ENCODE peak calls at places on chromosomes 1 and 21, in four cellular contexts. P is nephron progenitor cell, D is glutamatergic neuron, Z is OCI-LY7. U is an unnamed sample.

GRCh38 chr1:172322219-172323061 is 98.0 kb upstream of the C1orf105 start:
- DNase-seq in P (peak), D (no peak), Z (no peak), U (no peak)

GRCh38 chr1:81228926-81229325 is 571.8 kb upstream of the ADGRL2 start:
- DNase-seq in P (no peak), D (no peak), Z (no peak), U (no peak)

GRCh38 chr1:171221665-171222591 is 26.4 kb upstream of the FMO1 start:
- DNase-seq in P (peak), D (no peak), Z (no peak), U (no peak)

GRCh38 chr1:156430305-156430704 is 61.3 kb downstream of the RHBG start:
- DNase-seq in P (no peak), D (no peak), Z (no peak), U (no peak)

GRCh38 chr1:84719477-84720274 is 29.4 kb upstream of the SSX2IP start:
- DNase-seq in P (no peak), D (no peak), Z (no peak), U (no peak)

GRCh38 chr1:35448344-35448801 is 108.8 kb downstream of the KIAA0319L start:
- DNase-seq in P (no peak), D (no peak), Z (no peak), U (no peak)

GRCh38 chr1:84541679-84542078 is 32.6 kb downstream of the CTBS start:
- DNase-seq in P (no peak), D (no peak), Z (peak), U (no peak)

GRCh38 chr1:15020943-15021745 is 132.4 kb upstream of the TMEM51 start:
- DNase-seq in P (no peak), D (no peak), Z (no peak), U (no peak)

GRCh38 chr1:56709269-56709880 is 64.3 kb downstream of the PRKAA2 start:
- DNase-seq in P (peak), D (no peak), Z (peak), U (peak)

GRCh38 chr1:59477286-59477685 is 180.4 kb downstream of the FGGY start:
- DNase-seq in P (no peak), D (no peak), Z (no peak), U (no peak)

GRCh38 chr1:55195523-55196233 is 19.5 kb downstream of the USP24 start:
- DNase-seq in P (no peak), D (no peak), Z (no peak), U (no peak)

GRCh38 chr1:203546274-203546673 is 52.3 kb downstream of the OPTC start:
- DNase-seq in P (no peak), D (no peak), Z (no peak), U (no peak)

GRCh38 chr1:9809122-9809521 is 14.6 kb downstream of the CLSTN1 start:
- DNase-seq in P (peak), D (peak), Z (peak), U (no peak)

GRCh38 chr1:71521655-71522264 is 440.9 kb upstream of the ZRANB2 start:
- DNase-seq in P (peak), D (peak), Z (peak), U (peak)

GRCh38 chr1:69271569-69271968 is 296.2 kb upstream of the LRRC7 start:
- DNase-seq in P (no peak), D (no peak), Z (no peak), U (no peak)

GRCh38 chr1:205313681-205314308 is 7.8 kb downstream of the NUAK2 start:
- DNase-seq in P (peak), D (peak), Z (peak), U (peak)

GRCh38 chr1:47894718-47895393 is 102.3 kb downstream of the TRABD2B start:
- DNase-seq in P (peak), D (no peak), Z (no peak), U (no peak)

GRCh38 chr1:221987860-221988520 is 246.1 kb upstream of the DUSP10 start:
- DNase-seq in P (no peak), D (no peak), Z (no peak), U (no peak)

GRCh38 chr1:98046031-98046641 is 125.3 kb upstream of the DPYD start:
- DNase-seq in P (peak), D (peak), Z (no peak), U (peak)

GRCh38 chr1:224846119-224846907 is 83.2 kb upstream of the DNAH14 start:
- DNase-seq in P (no peak), D (no peak), Z (no peak), U (no peak)

GRCh38 chr21:41827951-41828883 is 50.9 kb downstream of the PRDM15 start:
- DNase-seq in P (no peak), D (no peak), Z (peak), U (no peak)

GRCh38 chr1:213264534-213264933 is 213.5 kb downstream of the RPS6KC1 start:
- DNase-seq in P (no peak), D (no peak), Z (no peak), U (no peak)

GRCh38 chr21:45874716-45875415 is 106.7 kb upstream of the COL6A1 start:
- DNase-seq in P (no peak), D (no peak), Z (no peak), U (no peak)

GRCh38 chr1:116738673-116739370 is 15.4 kb upstream of the CD2 start:
- DNase-seq in P (no peak), D (no peak), Z (peak), U (peak)

GRCh38 chr1:17289756-17290155 is 18.2 kb upstream of the PADI4 start:
- DNase-seq in P (no peak), D (no peak), Z (no peak), U (no peak)

GRCh38 chr1:221874285-221875003 is 132.6 kb upstream of the DUSP10 start:
- DNase-seq in P (no peak), D (no peak), Z (no peak), U (no peak)

GRCh38 chr1:90605070-90605469 is 112.0 kb downstream of the BARHL2 start:
- DNase-seq in P (no peak), D (no peak), Z (no peak), U (no peak)

GRCh38 chr1:181816608-181817007 is 244.9 kb downstream of the ZNF648 start:
- DNase-seq in P (no peak), D (no peak), Z (no peak), U (no peak)

DNA sequence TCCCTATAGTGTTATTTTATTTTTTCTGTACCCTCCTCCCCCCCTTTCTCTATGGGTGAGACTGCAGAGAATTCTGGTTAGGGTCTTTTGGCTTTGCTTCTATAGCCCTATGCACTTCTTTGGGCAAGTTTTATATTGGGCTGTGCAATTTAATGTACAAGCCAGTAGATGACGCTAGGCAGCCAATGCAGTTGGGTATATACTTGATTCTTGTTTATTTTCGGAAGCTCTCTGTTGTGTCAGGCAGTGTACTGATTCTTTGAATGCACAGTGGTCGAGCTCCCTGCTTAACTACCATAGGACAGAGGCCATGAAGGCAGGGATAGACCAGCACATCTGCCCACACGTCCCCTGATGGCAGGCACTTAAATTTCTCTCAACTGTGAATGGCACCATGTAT is 34.1 kb upstream of the GPR52 start:
- DNase-seq in P (no peak), D (no peak), Z (no peak), U (no peak)
- TF ChIP-seq CTCF in P (peak), D (no peak), Z (peak), U (peak)

GRCh38 chr1:202235003-202235660 is 41.5 kb downstream of the LGR6 start:
- DNase-seq in P (no peak), D (no peak), Z (no peak), U (no peak)

GRCh38 chr1:202234331-202235002 is 40.9 kb downstream of the LGR6 start:
- DNase-seq in P (no peak), D (no peak), Z (no peak), U (no peak)

GRCh38 chr1:202235856-202236837 is 42.5 kb downstream of the LGR6 start:
- DNase-seq in P (peak), D (peak), Z (peak), U (peak)

GRCh38 chr1:202233171-202233570 is 39.6 kb downstream of the LGR6 start:
- DNase-seq in P (no peak), D (no peak), Z (no peak), U (no peak)

GRCh38 chr1:202233824-202234223 is 40.2 kb downstream of the LGR6 start:
- DNase-seq in P (no peak), D (no peak), Z (no peak), U (no peak)
- TF ChIP-seq CTCF in P (no peak), D (no peak), Z (no peak), U (no peak)

GRCh38 chr1:83130886-83131691 is 867.8 kb downstream of the TTLL7 start:
- DNase-seq in P (no peak), D (no peak), Z (no peak), U (no peak)

GRCh38 chr1:83129107-83129506 is 869.8 kb downstream of the TTLL7 start:
- DNase-seq in P (no peak), D (no peak), Z (no peak), U (no peak)

GRCh38 chr1:83131692-83131955 is 867.3 kb downstream of the TTLL7 start:
- DNase-seq in P (no peak), D (no peak), Z (no peak), U (no peak)
- TF ChIP-seq CTCF in P (no peak), D (no peak), Z (no peak), U (no peak)

DNA sequence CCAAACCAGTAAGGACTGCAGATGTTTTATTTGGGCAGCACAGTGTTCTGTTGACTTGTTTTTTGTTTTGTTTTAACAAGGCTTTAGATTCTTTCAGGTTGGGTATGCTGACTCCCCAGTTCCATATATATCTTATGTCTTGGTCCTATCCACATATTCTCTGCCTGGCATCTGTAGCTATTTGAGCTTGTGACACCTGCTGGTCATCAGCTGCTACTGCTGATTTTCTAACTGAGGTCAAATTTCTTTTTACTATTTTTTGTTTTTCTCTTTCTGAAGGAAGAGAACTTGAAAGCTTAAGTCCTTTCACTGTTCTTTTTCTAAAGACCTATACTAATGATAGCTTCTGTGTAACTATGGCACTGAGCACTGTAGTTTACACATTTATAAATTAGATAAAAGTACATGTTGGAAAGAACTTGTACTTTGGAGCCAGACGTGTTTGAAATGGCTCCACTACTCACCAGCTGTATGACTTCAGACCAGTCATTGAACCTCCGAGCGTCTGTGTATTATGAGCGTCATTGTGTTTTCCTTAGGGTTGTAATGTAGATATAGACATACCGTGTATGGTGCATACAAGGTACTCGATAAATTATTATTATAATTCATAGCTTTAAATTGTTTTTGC is 109.4 kb downstream of the NRDC start:
- DNase-seq in P (peak), D (no peak), Z (peak), U (peak)
- TF ChIP-seq CTCF in P (peak), D (peak), Z (peak), U (peak)

GRCh38 chr1:111184648-111185047 is 15.8 kb downstream of the DENND2D start:
- DNase-seq in P (no peak), D (no peak), Z (no peak), U (no peak)

GRCh38 chr1:111182052-111182451 is 18.4 kb downstream of the DENND2D start:
- DNase-seq in P (no peak), D (no peak), Z (no peak), U (no peak)

GRCh38 chr1:111183681-111184080 is 16.8 kb downstream of the DENND2D start:
- DNase-seq in P (no peak), D (no peak), Z (no peak), U (no peak)

GRCh38 chr1:111176678-111177077 is 23.8 kb downstream of the DENND2D start:
- DNase-seq in P (no peak), D (no peak), Z (no peak), U (no peak)

DNA sequence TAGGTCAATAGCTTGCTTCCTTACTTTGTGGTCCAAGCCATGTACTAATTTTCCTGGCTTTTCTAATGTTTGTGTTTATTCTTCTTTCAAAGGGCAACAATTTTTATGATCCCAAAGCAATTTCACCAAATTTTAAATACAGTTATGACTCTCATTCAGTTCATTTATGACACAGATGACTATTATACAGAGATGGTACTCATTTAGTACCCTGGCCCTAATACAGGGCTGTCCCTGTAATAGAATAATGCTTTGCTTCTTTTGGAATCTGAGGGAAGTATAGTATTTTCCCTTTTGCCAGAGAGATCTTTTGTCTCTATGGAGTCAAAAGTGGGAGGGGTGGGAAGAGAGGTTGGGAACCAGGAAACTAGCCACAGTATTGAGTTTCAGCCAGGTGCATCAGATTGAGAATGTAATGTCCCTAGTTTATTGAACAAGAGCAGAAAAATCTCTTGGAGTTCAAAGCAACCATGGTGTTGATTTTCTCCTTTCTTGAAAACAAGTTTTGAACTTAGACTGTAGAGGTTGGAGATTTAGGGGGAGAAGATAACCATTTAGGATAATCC is 20.4 kb downstream of the DENND2D start:
- DNase-seq in P (no peak), D (no peak), Z (no peak), U (no peak)
- TF ChIP-seq CTCF in P (no peak), D (no peak), Z (no peak), U (no peak)

GRCh38 chr1:94738371-94738770 is 81.8 kb upstream of the SLC44A3 start:
- DNase-seq in P (no peak), D (no peak), Z (no peak), U (no peak)

GRCh38 chr1:94736549-94736948 is 83.6 kb upstream of the SLC44A3 start:
- DNase-seq in P (no peak), D (no peak), Z (no peak), U (no peak)

GRCh38 chr1:94737124-94737998 is 82.8 kb upstream of the SLC44A3 start:
- DNase-seq in P (no peak), D (no peak), Z (no peak), U (no peak)

GRCh38 chr1:94736073-94736472 is 84.1 kb upstream of the SLC44A3 start:
- DNase-seq in P (no peak), D (no peak), Z (no peak), U (no peak)

DNA sequence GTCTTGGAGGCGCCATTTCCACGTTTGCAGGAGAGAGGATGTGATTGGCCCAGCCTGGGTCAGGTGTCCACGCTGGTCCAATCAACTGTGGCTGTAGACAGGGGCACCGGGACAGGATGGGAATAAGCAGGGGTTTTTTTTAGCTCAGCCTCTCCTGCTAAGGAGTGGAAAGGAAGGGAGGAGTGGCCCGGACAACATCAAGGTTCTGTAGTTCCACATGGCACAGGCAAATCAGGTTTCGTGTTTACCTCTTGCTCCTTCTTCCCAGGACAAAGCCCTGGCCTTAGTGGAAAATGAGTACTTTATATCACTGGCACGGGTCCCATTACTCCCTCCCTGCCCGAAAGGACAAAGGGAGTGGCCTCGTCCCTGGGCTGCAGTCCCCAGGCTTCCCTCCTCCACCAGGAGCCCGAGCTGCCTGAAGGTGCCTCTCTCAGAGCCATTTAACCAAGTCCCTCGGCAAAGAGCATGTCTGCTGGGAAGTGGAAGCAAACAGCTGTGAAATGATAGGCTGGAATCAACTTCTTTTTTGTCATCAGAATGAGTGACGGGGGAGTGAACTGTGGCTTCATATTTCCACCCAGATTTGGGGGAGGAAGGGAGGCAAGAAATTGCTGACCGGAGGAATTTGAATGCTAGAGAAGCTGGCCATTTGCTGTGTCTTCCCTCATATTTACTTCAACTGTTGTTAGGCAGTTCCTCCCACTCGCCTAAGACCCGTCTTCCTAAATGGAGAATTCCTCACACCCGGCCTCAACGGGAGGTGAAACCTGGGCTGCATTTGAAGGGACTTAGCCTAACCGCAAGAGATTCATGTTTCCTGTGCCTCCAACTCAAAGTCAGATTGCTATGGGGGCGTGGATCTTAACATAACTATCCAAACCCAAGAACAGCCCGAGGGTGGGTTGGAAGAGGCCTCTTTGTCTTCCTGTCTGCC is 84.9 kb upstream of the SLC44A3 start:
- DNase-seq in P (no peak), D (no peak), Z (no peak), U (no peak)
- TF ChIP-seq CTCF in P (no peak), D (no peak), Z (no peak), U (no peak)

DNA sequence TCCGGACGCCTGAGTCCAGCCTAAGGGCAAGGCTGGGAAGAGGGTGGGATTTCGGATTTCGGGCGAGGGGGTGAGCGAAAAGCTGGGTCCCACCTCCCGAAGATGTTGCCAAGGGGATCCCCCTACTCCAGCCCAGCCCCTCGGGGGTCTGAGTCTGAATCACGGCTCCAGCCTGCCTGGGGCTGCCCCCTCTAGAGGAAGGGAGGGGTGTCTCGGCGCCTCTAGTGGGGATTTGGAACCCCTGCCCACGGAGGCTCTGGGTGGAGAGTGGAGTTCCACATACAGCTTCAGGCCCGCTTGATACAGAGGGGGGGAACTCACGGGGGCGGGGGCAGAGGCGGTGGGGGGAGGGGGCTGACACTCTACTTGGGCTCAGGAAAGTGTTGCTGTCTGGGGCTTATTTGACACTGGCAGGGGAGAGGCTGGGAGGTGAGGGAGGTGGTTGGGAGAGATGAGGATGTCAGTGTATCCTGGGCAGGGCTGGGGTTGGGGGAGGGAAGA is 686 bp downstream of the KIRREL1 start:
- DNase-seq in P (peak), D (no peak), Z (no peak), U (peak)
- TF ChIP-seq CTCF in P (no peak), D (no peak), Z (no peak), U (no peak)